ENCODE peak calls at places on chromosomes 11 and 22, in eight cellular contexts. One of them, this sample, is unnamed.

GRCh38 chr11:86182976-86183584 is 61.5 kb upstream of the EED start:
- DNase-seq in HepG2: no peak
- DNase-seq in upper lobe of left lung: no peak
- DNase-seq in SK-N-SH: no peak
- DNase-seq in sigmoid colon: no peak
- DNase-seq in HCT116: no peak
- DNase-seq in vagina: no peak
- DNase-seq in transverse colon: peak; percentile 80
- DNase-seq in this sample: no peak

GRCh38 chr22:28002181-28002700 is 83.2 kb upstream of the PITPNB start:
- DNase-seq in HepG2: no peak
- DNase-seq in upper lobe of left lung: peak; percentile 42
- DNase-seq in SK-N-SH: peak; percentile 47
- DNase-seq in sigmoid colon: no peak
- DNase-seq in HCT116: no peak
- DNase-seq in vagina: no peak
- DNase-seq in transverse colon: no peak
- DNase-seq in this sample: no peak

GRCh38 chr22:20881231-20881630 is 22.4 kb downstream of the SNAP29 start:
- DNase-seq in HepG2: no peak
- DNase-seq in upper lobe of left lung: no peak
- DNase-seq in SK-N-SH: no peak
- DNase-seq in sigmoid colon: no peak
- DNase-seq in HCT116: no peak
- DNase-seq in vagina: no peak
- DNase-seq in transverse colon: no peak
- DNase-seq in this sample: no peak

GRCh38 chr11:75389276-75389605 is 10.1 kb upstream of the RPS3 start:
- DNase-seq in HepG2: no peak
- DNase-seq in upper lobe of left lung: no peak
- DNase-seq in SK-N-SH: no peak
- DNase-seq in sigmoid colon: peak; percentile 26
- DNase-seq in HCT116: no peak
- DNase-seq in vagina: no peak
- DNase-seq in transverse colon: no peak
- DNase-seq in this sample: peak; percentile 45

GRCh38 chr11:28505216-28505615 is 397.0 kb downstream of the METTL15 start:
- DNase-seq in HepG2: no peak
- DNase-seq in upper lobe of left lung: no peak
- DNase-seq in SK-N-SH: no peak
- DNase-seq in sigmoid colon: no peak
- DNase-seq in HCT116: no peak
- DNase-seq in vagina: no peak
- DNase-seq in transverse colon: no peak
- DNase-seq in this sample: no peak

GRCh38 chr11:48103621-48104561 is 112.7 kb upstream of the OR4B1 start:
- DNase-seq in HepG2: peak; percentile 29
- DNase-seq in upper lobe of left lung: no peak
- DNase-seq in SK-N-SH: no peak
- DNase-seq in sigmoid colon: no peak
- DNase-seq in HCT116: no peak
- DNase-seq in vagina: peak; percentile 87
- DNase-seq in transverse colon: peak; percentile 51
- DNase-seq in this sample: no peak

GRCh38 chr11:122100222-122101080 is 15.6 kb downstream of the BLID start:
- DNase-seq in HepG2: no peak
- DNase-seq in upper lobe of left lung: peak; percentile 51
- DNase-seq in SK-N-SH: peak; percentile 36
- DNase-seq in sigmoid colon: peak; percentile 88
- DNase-seq in HCT116: no peak
- DNase-seq in vagina: no peak
- DNase-seq in transverse colon: peak; percentile 15
- DNase-seq in this sample: no peak

GRCh38 chr11:60396790-60397189 is 531 bp downstream of the MS4A14 start:
- DNase-seq in HepG2: no peak
- DNase-seq in upper lobe of left lung: no peak
- DNase-seq in SK-N-SH: no peak
- DNase-seq in sigmoid colon: no peak
- DNase-seq in HCT116: no peak
- DNase-seq in vagina: no peak
- DNase-seq in transverse colon: no peak
- DNase-seq in this sample: no peak

GRCh38 chr22:25109878-25110595 is 89.6 kb upstream of the CRYBB3 start:
- DNase-seq in HepG2: peak; percentile 93
- DNase-seq in upper lobe of left lung: no peak
- DNase-seq in SK-N-SH: no peak
- DNase-seq in sigmoid colon: no peak
- DNase-seq in HCT116: no peak
- DNase-seq in vagina: no peak
- DNase-seq in transverse colon: no peak
- DNase-seq in this sample: no peak

GRCh38 chr11:62556872-62557631 is 10.4 kb upstream of the AHNAK start:
- DNase-seq in HepG2: no peak
- DNase-seq in upper lobe of left lung: no peak
- DNase-seq in SK-N-SH: no peak
- DNase-seq in sigmoid colon: no peak
- DNase-seq in HCT116: no peak
- DNase-seq in vagina: no peak
- DNase-seq in transverse colon: peak; percentile 58
- DNase-seq in this sample: no peak

GRCh38 chr11:74280494-74280893 is 30.9 kb downstream of the P4HA3 start:
- DNase-seq in HepG2: no peak
- DNase-seq in upper lobe of left lung: no peak
- DNase-seq in SK-N-SH: no peak
- DNase-seq in sigmoid colon: no peak
- DNase-seq in HCT116: no peak
- DNase-seq in vagina: no peak
- DNase-seq in transverse colon: no peak
- DNase-seq in this sample: no peak

GRCh38 chr11:61413496-61413895 is 16.3 kb downstream of the CPSF7 start:
- DNase-seq in HepG2: no peak
- DNase-seq in upper lobe of left lung: no peak
- DNase-seq in SK-N-SH: no peak
- DNase-seq in sigmoid colon: no peak
- DNase-seq in HCT116: no peak
- DNase-seq in vagina: no peak
- DNase-seq in transverse colon: no peak
- DNase-seq in this sample: no peak

GRCh38 chr11:108518581-108518980 is 20.4 kb upstream of the POGLUT3 start:
- DNase-seq in HepG2: no peak
- DNase-seq in upper lobe of left lung: no peak
- DNase-seq in SK-N-SH: no peak
- DNase-seq in sigmoid colon: no peak
- DNase-seq in HCT116: no peak
- DNase-seq in vagina: no peak
- DNase-seq in transverse colon: no peak
- DNase-seq in this sample: no peak

GRCh38 chr11:62498492-62499286 is 47.9 kb downstream of the AHNAK start:
- DNase-seq in HepG2: peak; percentile 56
- DNase-seq in upper lobe of left lung: no peak
- DNase-seq in SK-N-SH: no peak
- DNase-seq in sigmoid colon: no peak
- DNase-seq in HCT116: no peak
- DNase-seq in vagina: no peak
- DNase-seq in transverse colon: no peak
- DNase-seq in this sample: no peak

GRCh38 chr22:37163096-37163489 is 13.4 kb upstream of the IL2RB start:
- DNase-seq in HepG2: no peak
- DNase-seq in upper lobe of left lung: no peak
- DNase-seq in SK-N-SH: no peak
- DNase-seq in sigmoid colon: no peak
- DNase-seq in HCT116: no peak
- DNase-seq in vagina: no peak
- DNase-seq in transverse colon: no peak
- DNase-seq in this sample: no peak

GRCh38 chr11:83063073-83063754 is 8.5 kb downstream of the RAB30 start:
- DNase-seq in HepG2: no peak
- DNase-seq in upper lobe of left lung: no peak
- DNase-seq in SK-N-SH: no peak
- DNase-seq in sigmoid colon: no peak
- DNase-seq in HCT116: no peak
- DNase-seq in vagina: no peak
- DNase-seq in transverse colon: no peak
- DNase-seq in this sample: no peak

GRCh38 chr11:85821636-85822035 is 10.7 kb upstream of the SYTL2 start:
- DNase-seq in HepG2: no peak
- DNase-seq in upper lobe of left lung: no peak
- DNase-seq in SK-N-SH: no peak
- DNase-seq in sigmoid colon: no peak
- DNase-seq in HCT116: no peak
- DNase-seq in vagina: no peak
- DNase-seq in transverse colon: peak; percentile 45
- DNase-seq in this sample: no peak

GRCh38 chr11:1077033-1077416 is 2.4 kb downstream of the MUC2 start:
- DNase-seq in HepG2: no peak
- DNase-seq in upper lobe of left lung: no peak
- DNase-seq in SK-N-SH: no peak
- DNase-seq in sigmoid colon: peak; percentile 59
- DNase-seq in HCT116: no peak
- DNase-seq in vagina: no peak
- DNase-seq in transverse colon: no peak
- DNase-seq in this sample: peak; percentile 59

GRCh38 chr11:118212131-118212725 is 12.6 kb downstream of the JAML start:
- DNase-seq in HepG2: peak; percentile 99
- DNase-seq in upper lobe of left lung: no peak
- DNase-seq in SK-N-SH: no peak
- DNase-seq in sigmoid colon: no peak
- DNase-seq in HCT116: no peak
- DNase-seq in vagina: no peak
- DNase-seq in transverse colon: no peak
- DNase-seq in this sample: no peak

GRCh38 chr11:40842750-40843339 is 616.6 kb downstream of the LRRC4C start:
- DNase-seq in HepG2: no peak
- DNase-seq in upper lobe of left lung: no peak
- DNase-seq in SK-N-SH: no peak
- DNase-seq in sigmoid colon: no peak
- DNase-seq in HCT116: no peak
- DNase-seq in vagina: no peak
- DNase-seq in transverse colon: no peak
- DNase-seq in this sample: no peak

GRCh38 chr11:106950067-106950491 is 68.2 kb downstream of the GUCY1A2 start:
- DNase-seq in HepG2: no peak
- DNase-seq in upper lobe of left lung: no peak
- DNase-seq in SK-N-SH: no peak
- DNase-seq in sigmoid colon: no peak
- DNase-seq in HCT116: no peak
- DNase-seq in vagina: no peak
- DNase-seq in transverse colon: no peak
- DNase-seq in this sample: no peak

GRCh38 chr11:95517453-95517852 is 272.1 kb downstream of the FAM76B start:
- DNase-seq in HepG2: no peak
- DNase-seq in upper lobe of left lung: no peak
- DNase-seq in SK-N-SH: no peak
- DNase-seq in sigmoid colon: no peak
- DNase-seq in HCT116: no peak
- DNase-seq in vagina: no peak
- DNase-seq in transverse colon: no peak
- DNase-seq in this sample: no peak

GRCh38 chr11:16584569-16584968 is 153.9 kb upstream of the C11orf58 start:
- DNase-seq in HepG2: no peak
- DNase-seq in upper lobe of left lung: no peak
- DNase-seq in SK-N-SH: no peak
- DNase-seq in sigmoid colon: no peak
- DNase-seq in HCT116: no peak
- DNase-seq in vagina: no peak
- DNase-seq in transverse colon: no peak
- DNase-seq in this sample: no peak

GRCh38 chr11:133659542-133660201 is 127.4 kb upstream of the OPCML start:
- DNase-seq in HepG2: no peak
- DNase-seq in upper lobe of left lung: no peak
- DNase-seq in SK-N-SH: no peak
- DNase-seq in sigmoid colon: no peak
- DNase-seq in HCT116: no peak
- DNase-seq in vagina: no peak
- DNase-seq in transverse colon: no peak
- DNase-seq in this sample: no peak

DNA sequence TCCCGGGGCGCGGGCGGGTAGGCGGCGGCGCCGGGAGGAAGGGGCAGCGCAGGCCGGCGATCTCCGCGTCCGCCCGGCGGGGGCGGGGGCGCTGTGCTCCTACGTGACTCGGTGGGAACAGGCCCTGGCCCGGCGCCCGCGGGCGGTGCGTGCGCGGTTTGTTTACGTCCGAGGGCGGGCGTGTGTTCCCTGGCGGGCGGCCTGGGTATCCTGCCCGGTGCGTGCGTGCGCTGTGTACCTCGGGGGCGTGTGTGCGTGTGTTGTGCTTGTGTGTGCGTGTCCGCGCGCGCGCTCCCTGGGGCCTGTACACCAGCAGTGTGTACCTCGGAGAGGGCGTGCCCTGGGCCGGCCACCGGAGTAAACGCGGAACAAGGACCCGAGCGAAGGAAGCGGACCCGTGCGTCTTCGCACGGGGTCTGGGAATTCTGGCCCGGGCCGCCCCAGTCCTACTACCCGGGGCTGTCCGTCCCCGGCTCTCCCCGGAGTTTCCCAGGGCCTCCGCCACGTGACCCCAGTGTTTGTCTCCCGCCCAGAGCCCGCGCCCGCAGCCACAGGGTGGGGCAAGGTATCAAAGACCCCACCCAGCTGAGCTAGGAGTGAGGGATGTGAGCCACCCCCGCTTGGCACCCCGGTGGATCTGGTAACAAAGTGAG is 769 bp downstream of the MAFF start:
- DNase-seq in HepG2: peak; percentile 50
- DNase-seq in upper lobe of left lung: peak; percentile 98
- DNase-seq in SK-N-SH: peak; percentile 76
- DNase-seq in sigmoid colon: peak; percentile 97
- DNase-seq in HCT116: no peak
- DNase-seq in vagina: no peak
- DNase-seq in transverse colon: peak; percentile 88
- DNase-seq in this sample: peak; percentile 93
- TF ChIP-seq POLR2AphosphoS5 in HepG2: no peak
- TF ChIP-seq POLR2AphosphoS5 in upper lobe of left lung: peak; percentile 89
- TF ChIP-seq POLR2AphosphoS5 in SK-N-SH: no peak
- TF ChIP-seq POLR2AphosphoS5 in sigmoid colon: peak; percentile 61
- TF ChIP-seq POLR2AphosphoS5 in HCT116: no peak
- TF ChIP-seq POLR2AphosphoS5 in vagina: peak; percentile 73
- TF ChIP-seq POLR2AphosphoS5 in transverse colon: peak; percentile 49
- TF ChIP-seq POLR2AphosphoS5 in this sample: peak; percentile 5

GRCh38 chr22:48555606-48556005 is 1272.1 kb downstream of the BRD1 start:
- DNase-seq in HepG2: no peak
- DNase-seq in upper lobe of left lung: peak; percentile 59
- DNase-seq in SK-N-SH: no peak
- DNase-seq in sigmoid colon: no peak
- DNase-seq in HCT116: no peak
- DNase-seq in vagina: no peak
- DNase-seq in transverse colon: no peak
- DNase-seq in this sample: no peak
- H3K9me3 ChIP-seq in HepG2: no peaks in the 10 kb centered on the region
- H3K9me3 ChIP-seq in upper lobe of left lung: no peaks in the 10 kb centered on the region
- H3K9me3 ChIP-seq in SK-N-SH: no peaks in the 10 kb centered on the region
- H3K9me3 ChIP-seq in sigmoid colon: no peaks in the 10 kb centered on the region
- H3K9me3 ChIP-seq in HCT116: no peaks in the 10 kb centered on the region
- H3K9me3 ChIP-seq in vagina: no peaks in the 10 kb centered on the region
- H3K9me3 ChIP-seq in transverse colon: no peaks in the 10 kb centered on the region
- H3K9me3 ChIP-seq in this sample: no peaks in the 10 kb centered on the region

GRCh38 chr11:9316334-9316733 is 1.9 kb upstream of the TMEM41B start:
- DNase-seq in HepG2: no peak
- DNase-seq in upper lobe of left lung: no peak
- DNase-seq in SK-N-SH: no peak
- DNase-seq in sigmoid colon: no peak
- DNase-seq in HCT116: no peak
- DNase-seq in vagina: no peak
- DNase-seq in transverse colon: no peak
- DNase-seq in this sample: no peak
- TF ChIP-seq CTCF in HepG2: no peak
- TF ChIP-seq CTCF in upper lobe of left lung: no peak
- TF ChIP-seq CTCF in SK-N-SH: no peak
- TF ChIP-seq CTCF in sigmoid colon: no peak
- TF ChIP-seq CTCF in HCT116: no peak
- TF ChIP-seq CTCF in vagina: no peak
- TF ChIP-seq CTCF in transverse colon: no peak
- TF ChIP-seq CTCF in this sample: no peak

GRCh38 chr11:112316971-112317370 is 56.3 kb upstream of the PLET1 start:
- DNase-seq in HepG2: no peak
- DNase-seq in upper lobe of left lung: no peak
- DNase-seq in SK-N-SH: no peak
- DNase-seq in sigmoid colon: no peak
- DNase-seq in HCT116: no peak
- DNase-seq in vagina: no peak
- DNase-seq in transverse colon: no peak
- DNase-seq in this sample: no peak
- TF ChIP-seq POLR2AphosphoS5 in HepG2: no peak
- TF ChIP-seq POLR2AphosphoS5 in upper lobe of left lung: no peak
- TF ChIP-seq POLR2AphosphoS5 in SK-N-SH: no peak
- TF ChIP-seq POLR2AphosphoS5 in sigmoid colon: no peak
- TF ChIP-seq POLR2AphosphoS5 in HCT116: no peak
- TF ChIP-seq POLR2AphosphoS5 in vagina: no peak
- TF ChIP-seq POLR2AphosphoS5 in transverse colon: no peak
- TF ChIP-seq POLR2AphosphoS5 in this sample: no peak

This sample was measured in spleen.